ENCODE peak calls at places on chromosome 12, in seven cellular contexts. D is HCT116, H is transverse colon, G is adrenal gland, X is suprapubic skin, M is stomach, F is heart left ventricle. T is an unnamed sample.

GRCh38 chr12:122089080-122089479 is 10.5 kb downstream of the MLXIP start:
- DNase-seq in D (no peak), H (no peak), G (no peak), X (no peak), M (no peak), F (no peak), T (no peak)

GRCh38 chr12:107645630-107646333 is 39.8 kb upstream of the PWP1 start:
- DNase-seq in D (no peak), H (no peak), G (no peak), X (no peak), M (no peak), F (peak), T (no peak)

GRCh38 chr12:64451687-64452558 is at the start of gene TBK1:
- DNase-seq in D (peak), H (peak), G (peak), X (peak), M (peak), F (peak), T (peak)

GRCh38 chr12:89244536-89244935 is 107.8 kb downstream of the DUSP6 start:
- DNase-seq in D (no peak), H (no peak), G (no peak), X (no peak), M (no peak), F (no peak), T (no peak)

GRCh38 chr12:122142857-122143256 is 31.2 kb downstream of the IL31 start:
- DNase-seq in D (no peak), H (no peak), G (no peak), X (no peak), M (no peak), F (no peak), T (no peak)

GRCh38 chr12:120199595-120200306 is 1.2 kb downstream of the RPLP0 start:
- DNase-seq in D (no peak), H (no peak), G (no peak), X (no peak), M (no peak), F (no peak), T (no peak)

GRCh38 chr12:64656429-64656828 is 46.1 kb downstream of the RASSF3 start:
- DNase-seq in D (no peak), H (no peak), G (no peak), X (no peak), M (peak), F (no peak), T (no peak)

GRCh38 chr12:18998343-18999270 is 130.9 kb upstream of the PLEKHA5 start:
- DNase-seq in D (no peak), H (no peak), G (no peak), X (no peak), M (no peak), F (no peak), T (peak)

GRCh38 chr12:11688379-11688778 is 38.9 kb downstream of the ETV6 start:
- DNase-seq in D (no peak), H (no peak), G (no peak), X (no peak), M (no peak), F (no peak), T (no peak)

GRCh38 chr12:96120359-96121100 is 73.6 kb upstream of the ELK3 start:
- DNase-seq in D (no peak), H (peak), G (no peak), X (no peak), M (no peak), F (no peak), T (no peak)

GRCh38 chr12:95326855-95327254 is 109.2 kb downstream of the VEZT start:
- DNase-seq in D (no peak), H (no peak), G (no peak), X (no peak), M (no peak), F (no peak), T (no peak)

GRCh38 chr12:114245555-114245954 is 160.4 kb downstream of the TBX5 start:
- DNase-seq in D (no peak), H (no peak), G (no peak), X (no peak), M (no peak), F (no peak), T (no peak)

GRCh38 chr12:126338031-126338441 is 1272.8 kb downstream of the AACS start:
- DNase-seq in D (no peak), H (no peak), G (no peak), X (no peak), M (no peak), F (no peak), T (no peak)

GRCh38 chr12:80041691-80042090 is 57.6 kb upstream of the OTOGL start:
- DNase-seq in D (no peak), H (no peak), G (no peak), X (no peak), M (no peak), F (no peak), T (no peak)

GRCh38 chr12:26056335-26056734 is 68.5 kb downstream of the BHLHE41 start:
- DNase-seq in D (peak), H (no peak), G (no peak), X (no peak), M (peak), F (no peak), T (peak)

GRCh38 chr12:6053541-6053940 is 70.9 kb downstream of the VWF start:
- DNase-seq in D (no peak), H (no peak), G (no peak), X (no peak), M (no peak), F (no peak), T (no peak)

GRCh38 chr12:126819554-126819953 is 1447.4 kb upstream of the TMEM132C start:
- DNase-seq in D (no peak), H (no peak), G (no peak), X (no peak), M (no peak), F (no peak), T (no peak)

GRCh38 chr12:6226002-6226700 is 26.0 kb downstream of the CD9 start:
- DNase-seq in D (no peak), H (peak), G (peak), X (peak), M (peak), F (peak), T (no peak)

GRCh38 chr12:55280991-55281390 is 15.4 kb downstream of the OR6C6 start:
- DNase-seq in D (no peak), H (no peak), G (no peak), X (no peak), M (no peak), F (no peak), T (no peak)

GRCh38 chr12:130803707-130804106 is 35.3 kb downstream of the STX2 start:
- DNase-seq in D (no peak), H (no peak), G (no peak), X (no peak), M (no peak), F (no peak), T (no peak)

GRCh38 chr12:104285740-104286537 is 17.6 kb upstream of the EID3 start:
- DNase-seq in D (peak), H (peak), G (no peak), X (no peak), M (peak), F (no peak), T (no peak)

GRCh38 chr12:51246254-51246853 is 7.7 kb downstream of the DAZAP2 start:
- DNase-seq in D (no peak), H (peak), G (no peak), X (no peak), M (no peak), F (peak), T (no peak)
- TF ChIP-seq POLR2A in D (no peak), H (no peak), G (no peak), X (no peak), M (no peak), F (no peak), T (no peak)

GRCh38 chr12:12716151-12716844 is 870 bp upstream of the CDKN1B start:
- DNase-seq in D (no peak), H (no peak), G (no peak), X (no peak), M (no peak), F (peak), T (no peak)
- TF ChIP-seq POLR2A in D (no peak), H (no peak), G (no peak), X (no peak), M (no peak), F (no peak), T (no peak)

GRCh38 chr12:52069410-52070242 is at the start of gene ATG101:
- DNase-seq in D (peak), H (peak), G (peak), X (peak), M (peak), F (peak), T (peak)
- TF ChIP-seq POLR2A in D (no peak), H (peak), G (peak), X (no peak), M (no peak), F (no peak), T (peak)

DNA sequence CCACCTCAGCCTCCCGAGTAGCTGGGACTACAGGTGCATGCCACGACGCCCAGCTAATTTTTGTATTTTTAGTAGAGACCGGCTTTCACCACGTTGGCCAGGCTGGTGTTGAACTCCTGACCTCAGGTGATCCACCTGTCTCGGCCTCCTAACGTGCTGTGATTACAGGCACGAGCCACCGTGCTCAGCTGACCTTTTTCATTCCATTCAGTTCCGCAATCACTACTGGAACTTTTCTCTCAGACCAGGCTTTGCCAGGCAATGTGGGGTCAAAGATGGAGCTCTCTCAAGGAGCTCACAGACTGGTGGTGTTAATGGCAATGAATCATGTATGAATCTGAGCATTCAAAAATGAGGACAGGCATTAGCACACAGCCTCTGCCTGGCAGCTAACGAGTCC is 9.5 kb upstream of the TCHP start:
- DNase-seq in D (no peak), H (no peak), G (no peak), X (no peak), M (no peak), F (no peak), T (no peak)
- TF ChIP-seq POLR2A in D (no peak), H (no peak), G (no peak), X (no peak), M (no peak), F (no peak), T (no peak)

DNA sequence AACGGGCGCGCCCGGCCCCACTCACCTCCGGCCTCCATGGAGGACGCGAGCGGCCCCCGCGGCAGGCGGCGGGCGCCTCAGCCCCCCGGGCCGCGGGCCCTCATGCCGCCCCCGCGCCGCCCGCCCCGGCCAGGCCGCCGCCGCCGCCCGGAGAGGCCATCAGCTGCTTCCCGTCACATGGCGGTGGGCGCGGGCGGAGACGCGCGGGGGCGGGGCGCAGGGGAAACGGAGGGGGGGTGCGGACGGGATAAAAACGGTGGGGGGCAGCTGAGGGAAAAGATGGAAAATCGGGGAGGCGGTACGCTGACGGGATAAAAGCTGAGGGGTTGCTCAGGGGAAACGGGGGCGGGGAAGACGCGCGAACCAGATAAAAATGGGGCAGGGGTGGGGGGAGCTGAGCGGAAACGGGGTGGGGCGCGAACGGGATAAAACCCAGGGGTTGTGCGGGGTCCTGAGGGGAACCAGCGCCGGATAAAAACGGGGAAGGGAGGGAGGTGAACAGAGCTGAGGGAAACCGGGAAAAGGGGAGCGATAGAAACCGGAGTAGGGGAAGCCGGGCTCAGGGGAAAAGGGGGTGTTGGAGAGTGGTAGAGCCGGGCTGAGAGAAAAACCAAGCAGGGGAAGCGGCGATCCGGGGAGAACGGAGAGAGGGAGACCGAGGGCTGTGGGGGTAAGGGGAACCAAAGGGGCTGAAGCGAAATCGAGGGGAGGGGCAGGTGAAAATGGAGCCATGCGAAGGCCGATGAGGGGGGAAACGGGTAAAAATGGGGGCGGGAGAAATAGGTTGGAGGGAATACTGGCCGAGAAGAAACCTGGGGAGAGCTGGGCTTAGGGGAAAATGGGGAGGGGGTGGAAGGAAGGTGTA is at the start of gene WSB2:
- DNase-seq in D (no peak), H (peak), G (peak), X (peak), M (peak), F (peak), T (peak)
- TF ChIP-seq POLR2A in D (no peak), H (peak), G (no peak), X (no peak), M (no peak), F (no peak), T (peak)

GRCh38 chr12:1593232-1594044 is 943 bp downstream of the FBXL14 start:
- DNase-seq in D (no peak), H (peak), G (peak), X (peak), M (peak), F (no peak), T (no peak)

GRCh38 chr12:1594295-1595025 is at the start of gene FBXL14:
- DNase-seq in D (peak), H (peak), G (peak), X (peak), M (peak), F (peak), T (peak)

GRCh38 chr12:1595026-1595561 is 713 bp upstream of the FBXL14 start:
- DNase-seq in D (no peak), H (peak), G (no peak), X (no peak), M (no peak), F (no peak), T (no peak)

GRCh38 chr12:1592444-1593231 is 1.7 kb downstream of the FBXL14 start:
- DNase-seq in D (no peak), H (peak), G (no peak), X (no peak), M (no peak), F (peak), T (no peak)

GRCh38 chr12:1594045-1594294 is 411 bp downstream of the FBXL14 start:
- DNase-seq in D (no peak), H (peak), G (peak), X (no peak), M (peak), F (peak), T (no peak)
- TF ChIP-seq POLR2A in D (no peak), H (no peak), G (no peak), X (no peak), M (no peak), F (no peak), T (no peak)

DNA sequence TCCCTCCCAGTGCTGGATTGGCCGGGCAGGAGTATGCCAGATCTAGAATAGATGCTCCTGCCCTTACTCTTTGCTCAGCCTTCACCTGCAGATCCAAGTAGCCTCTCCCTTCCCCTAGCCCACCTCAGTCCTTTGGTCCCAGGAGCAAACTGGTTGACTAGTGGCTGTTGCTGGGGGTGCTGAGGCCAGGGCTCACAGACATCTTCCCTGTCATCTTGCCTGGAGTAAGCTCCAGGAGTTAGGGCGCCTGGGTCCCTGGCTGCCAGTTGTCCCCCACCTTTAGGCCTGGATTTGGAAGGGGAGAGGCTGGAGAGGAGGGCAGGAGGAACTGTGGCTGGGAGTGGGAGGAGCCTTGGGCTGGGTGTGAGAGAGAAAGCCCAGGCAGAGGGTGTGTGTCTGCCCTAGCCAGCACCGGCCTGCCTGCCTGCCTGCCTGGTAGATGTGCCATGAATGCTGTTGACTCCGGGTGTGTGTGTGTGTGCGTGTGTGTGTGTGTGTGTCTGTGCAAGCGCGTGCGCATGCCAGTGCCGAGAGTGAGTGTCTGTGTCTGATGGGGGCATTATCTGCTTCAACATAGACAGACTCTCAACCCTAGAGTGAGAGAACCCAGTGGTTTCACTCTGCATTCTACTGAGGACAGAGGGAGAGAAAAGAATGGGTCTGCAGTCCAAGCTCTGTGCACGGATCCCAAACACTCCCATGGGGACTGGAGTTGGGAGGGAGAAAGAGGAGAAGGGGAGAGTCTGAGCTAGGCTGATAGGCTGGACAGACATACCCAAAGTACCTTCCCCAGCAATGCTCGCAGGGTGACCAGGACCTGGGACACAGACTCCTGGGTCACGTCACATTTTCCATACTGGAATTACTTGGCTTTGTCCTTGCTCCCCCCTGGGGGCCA is 881 bp upstream of the RARG start:
- DNase-seq in D (no peak), H (peak), G (peak), X (peak), M (peak), F (peak), T (peak)
- TF ChIP-seq POLR2A in D (no peak), H (no peak), G (no peak), X (no peak), M (no peak), F (no peak), T (no peak)